ENCODE peak calls at places on chromosomes 4 and X, in four cellular contexts. D, E, B and Z are unnamed samples.

GRCh38 chr4:3388461-3389185 is 53.1 kb upstream of the HGFAC start:
- DNase-seq in B (no peak), E (no peak), D (no peak), Z (peak)

GRCh38 chrX:6826856-6827255 is 291.9 kb upstream of the VCX3A start:
- DNase-seq in D (no peak), B (no peak), E (no peak), Z (peak)

GRCh38 chrX:10582945-10583344 is 37.4 kb downstream of the MID1 start:
- DNase-seq in B (no peak), D (no peak), E (no peak), Z (no peak)

GRCh38 chr4:22991576-22991975 is 298.8 kb downstream of the GBA3 start:
- DNase-seq in E (no peak), D (no peak), B (no peak), Z (no peak)

GRCh38 chr4:89509708-89510269 is 202.2 kb upstream of the GPRIN3 start:
- DNase-seq in B (no peak), D (no peak), E (no peak), Z (no peak)

GRCh38 chr4:99161700-99162099 is 17.6 kb upstream of the ADH4 start:
- DNase-seq in E (no peak), B (no peak), D (no peak), Z (no peak)

GRCh38 chr4:24912252-24913098 is at the start of gene CCDC149:
- DNase-seq in B (no peak), E (peak), D (no peak), Z (peak)

GRCh38 chrX:75151828-75152592 is 4.1 kb downstream of the ABCB7 start:
- DNase-seq in D (no peak), B (no peak), E (no peak), Z (no peak)

GRCh38 chr4:3193531-3194203 is 55.3 kb upstream of the MSANTD1 start:
- DNase-seq in D (no peak), E (no peak), B (no peak), Z (peak)

GRCh38 chr4:141134051-141134450 is 782 bp upstream of the RNF150 start:
- DNase-seq in E (no peak), B (no peak), D (no peak), Z (no peak)

GRCh38 chrX:29662101-29662500 is 553.3 kb upstream of the MAGEB2 start:
- DNase-seq in B (no peak), E (no peak), D (no peak), Z (no peak)

GRCh38 chr4:26330186-26330787 is 9.5 kb downstream of the RBPJ start:
- DNase-seq in D (no peak), B (peak), E (no peak), Z (no peak)

GRCh38 chrX:128975716-128976115 is 547.6 kb downstream of the SMARCA1 start:
- DNase-seq in E (peak), B (peak), D (no peak), Z (peak)

GRCh38 chr4:75849459-75849858 is 52.8 kb downstream of the PPEF2 start:
- DNase-seq in E (peak), D (no peak), B (no peak), Z (peak)

GRCh38 chr4:15805583-15806517 is 27.7 kb downstream of the CD38 start:
- DNase-seq in B (peak), D (no peak), E (peak), Z (peak)

GRCh38 chrX:132292753-132293152 is 73.5 kb upstream of the RAP2C start:
- DNase-seq in B (peak), E (peak), D (no peak), Z (peak)

GRCh38 chr4:38531126-38531737 is 132.8 kb upstream of the KLF3 start:
- DNase-seq in E (no peak), B (no peak), D (no peak), Z (no peak)

GRCh38 chr4:143558823-143559756 is 45.6 kb downstream of the SMARCA5 start:
- DNase-seq in D (no peak), B (peak), E (peak), Z (peak)

GRCh38 chrX:68901512-68901911 is 72.7 kb downstream of the EFNB1 start:
- DNase-seq in E (no peak), B (no peak), D (no peak), Z (no peak)

GRCh38 chr4:156781852-156782251 is 189.7 kb downstream of the PDGFC start:
- DNase-seq in B (no peak), D (no peak), E (no peak), Z (no peak)

GRCh38 chr4:102606846-102607440 is 105.8 kb downstream of the NFKB1 start:
- DNase-seq in E (no peak), D (no peak), B (no peak), Z (no peak)

DNA sequence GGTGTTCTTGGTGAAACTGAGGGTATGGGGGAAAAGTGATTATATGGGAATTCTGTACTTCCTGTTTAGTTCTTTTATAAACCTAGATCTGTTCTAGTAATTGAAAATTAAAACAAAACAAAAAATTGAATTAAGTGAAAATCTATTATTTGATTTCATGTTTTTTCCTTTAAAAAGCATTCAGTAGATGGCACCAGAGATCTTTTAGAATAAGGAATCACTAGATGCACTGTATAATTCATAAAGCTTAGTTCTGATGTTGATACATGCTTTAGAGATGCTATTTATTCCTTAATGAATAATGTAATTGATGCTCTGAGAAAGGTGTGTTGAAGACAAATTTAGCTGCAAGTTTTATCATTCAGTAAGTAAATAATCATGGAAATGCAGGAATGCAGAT is 87.3 kb downstream of the LCORL start:
- DNase-seq in E (no peak), B (no peak), D (no peak), Z (no peak)
- TF ChIP-seq CTCF in E (no peak), B (no peak), D (no peak), Z (no peak)

GRCh38 chrX:16993791-16994318 is 47.4 kb downstream of the REPS2 start:
- DNase-seq in E (peak), D (no peak), B (no peak), Z (peak)
- TF ChIP-seq CTCF in E (peak), D (no peak), B (no peak), Z (peak)

DNA sequence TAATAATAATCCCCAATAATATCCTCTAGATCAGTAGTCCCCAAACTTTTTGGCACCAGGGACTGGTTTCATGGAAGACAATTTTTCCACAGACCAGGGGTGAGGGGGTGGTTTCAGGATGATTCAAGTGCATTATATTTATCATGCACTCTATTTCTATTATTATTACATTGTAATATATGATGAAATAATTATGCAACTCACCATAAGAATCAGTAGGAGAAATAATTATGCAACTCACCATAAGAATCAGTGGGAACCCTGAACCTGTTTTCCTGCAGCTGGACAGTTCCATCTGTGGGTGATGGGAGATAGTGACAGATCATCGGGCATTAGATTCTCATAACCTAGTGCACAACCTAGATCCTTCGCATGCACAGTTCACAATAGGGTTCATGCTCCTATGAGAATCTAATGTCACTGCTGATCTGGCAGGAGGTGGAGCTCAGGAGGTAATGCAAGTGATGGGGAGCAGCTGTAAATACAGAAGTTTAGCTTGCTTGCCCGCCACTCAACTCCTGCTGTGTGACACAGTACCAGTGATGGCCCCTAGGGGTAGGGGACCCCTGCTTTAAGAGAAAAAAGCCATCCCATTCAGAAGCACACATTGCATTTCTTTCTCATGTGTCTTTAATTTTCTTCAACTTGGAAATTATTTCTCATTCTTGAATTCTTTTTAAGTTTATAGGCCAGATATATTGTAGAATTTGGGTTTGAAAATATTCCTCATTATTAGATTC is 16.0 kb upstream of the SH3RF1 start:
- DNase-seq in B (no peak), E (no peak), D (no peak), Z (peak)
- TF ChIP-seq CTCF in B (no peak), E (peak), D (no peak), Z (peak)

GRCh38 chr4:124515591-124515990 is 196.9 kb downstream of the ANKRD50 start:
- DNase-seq in B (no peak), D (no peak), E (no peak), Z (peak)
- TF ChIP-seq CTCF in B (no peak), D (no peak), E (no peak), Z (peak)

DNA sequence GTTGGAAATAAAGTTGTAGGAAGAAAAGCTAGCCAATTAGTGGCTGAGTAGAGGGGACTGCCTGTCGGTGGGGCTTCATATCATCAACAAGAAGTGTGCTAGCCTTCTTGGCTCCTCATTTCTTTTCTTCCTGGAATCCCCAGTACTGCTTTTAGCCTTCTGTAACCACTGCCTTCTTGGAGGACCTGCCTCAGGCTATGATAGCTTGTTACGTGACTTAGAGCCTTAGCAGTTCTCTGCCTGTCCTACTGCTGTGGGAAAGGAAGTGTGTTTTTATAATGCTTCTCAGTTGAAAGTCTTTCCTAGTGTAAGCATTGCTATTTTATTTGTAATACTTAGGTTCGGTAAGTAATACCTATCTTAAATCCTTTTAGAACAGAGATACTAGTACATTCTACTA is 61.9 kb downstream of the LARP1B start:
- DNase-seq in D (no peak), B (no peak), E (no peak), Z (no peak)
- TF ChIP-seq CTCF in D (no peak), B (no peak), E (no peak), Z (no peak)

DNA sequence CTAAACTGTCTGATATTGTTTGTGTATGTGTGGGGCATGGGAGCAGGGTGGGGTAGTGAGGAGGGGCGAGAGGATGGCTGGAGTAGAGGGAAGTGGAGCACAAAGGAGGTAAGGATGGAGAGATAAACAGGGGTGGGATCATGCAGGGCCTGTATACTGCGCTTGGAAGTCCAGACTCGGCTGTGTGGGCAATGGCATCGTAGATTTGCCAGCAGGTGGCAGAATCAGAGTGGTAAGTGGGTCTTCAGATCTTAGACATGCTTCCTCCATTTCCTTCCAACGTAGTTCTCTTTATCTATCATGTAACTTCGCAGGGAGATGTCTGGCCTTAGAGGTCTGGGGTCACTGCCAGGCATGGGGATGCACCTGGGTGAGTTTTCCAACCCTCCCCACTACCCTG is 155.5 kb downstream of the PDGFRA start:
- DNase-seq in E (no peak), D (no peak), B (peak), Z (peak)
- TF ChIP-seq CTCF in E (peak), D (no peak), B (no peak), Z (peak)

GRCh38 chr4:107392951-107393350 is 327.1 kb downstream of the PAPSS1 start:
- DNase-seq in E (no peak), B (peak), D (no peak), Z (no peak)

GRCh38 chr4:107389965-107390364 is 330.1 kb downstream of the PAPSS1 start:
- DNase-seq in D (no peak), B (no peak), E (no peak), Z (no peak)

GRCh38 chr4:107391009-107391629 is 328.9 kb downstream of the PAPSS1 start:
- DNase-seq in D (no peak), E (no peak), B (no peak), Z (no peak)

GRCh38 chr4:107391630-107392028 is 328.4 kb downstream of the PAPSS1 start:
- DNase-seq in D (no peak), B (no peak), E (no peak), Z (no peak)

DNA sequence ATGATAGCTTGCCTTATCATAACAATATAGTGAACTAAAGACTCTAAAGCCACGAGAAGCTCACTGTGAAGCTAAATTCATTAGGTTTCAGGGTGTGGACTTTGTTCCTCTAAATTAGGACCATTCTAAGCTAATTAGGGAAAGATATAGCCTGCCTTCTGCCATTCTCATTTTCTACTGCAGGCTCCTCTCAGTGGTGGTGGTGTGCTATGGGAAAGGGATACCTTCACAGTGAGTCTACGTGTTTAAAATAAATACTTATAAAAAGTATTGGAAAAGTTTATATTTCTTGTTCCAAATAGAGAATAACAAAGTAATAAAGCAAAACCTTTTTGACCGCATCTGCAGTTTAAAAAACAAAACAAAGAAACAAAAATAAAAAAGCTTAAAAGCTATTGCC is 327.7 kb downstream of the PAPSS1 start:
- DNase-seq in B (no peak), E (no peak), D (no peak), Z (no peak)
- TF ChIP-seq CTCF in B (no peak), E (no peak), D (no peak), Z (no peak)